ENCODE peak calls at places on chromosomes 12 and 14, in eight cellular contexts. One of them, this sample, is unnamed.

GRCh38 chr14:69682607-69683263 is 71.3 kb downstream of the SUSD6 start:
- DNase-seq in stimulated activated CD4-positive, alpha-beta T cell treated with anti-CD3 and anti-CD28 coated beads, Interleukin-4, amount 100 ng/mL, for 1 hour: no peak
- DNase-seq in NK-92 treated with Interleukin-12 subunit alpha and Interleukin-12 subunit beta, amount 100 ng/mL, for 24 hours: no peak
- DNase-seq in foreskin keratinocyte: no peak
- DNase-seq in body of pancreas: no peak
- DNase-seq in activated CD4-positive, alpha-beta T cell treated with anti-CD3 and anti-CD28 coated beads for 4 hours: no peak
- DNase-seq in PC-9: no peak
- DNase-seq in fibroblast of the aortic adventitia: peak
- DNase-seq in this sample: no peak

GRCh38 chr14:61573321-61573720 is 122.0 kb upstream of the HIF1A start:
- DNase-seq in stimulated activated CD4-positive, alpha-beta T cell treated with anti-CD3 and anti-CD28 coated beads, Interleukin-4, amount 100 ng/mL, for 1 hour: no peak
- DNase-seq in NK-92 treated with Interleukin-12 subunit alpha and Interleukin-12 subunit beta, amount 100 ng/mL, for 24 hours: no peak
- DNase-seq in foreskin keratinocyte: no peak
- DNase-seq in body of pancreas: no peak
- DNase-seq in activated CD4-positive, alpha-beta T cell treated with anti-CD3 and anti-CD28 coated beads for 4 hours: no peak
- DNase-seq in PC-9: no peak
- DNase-seq in fibroblast of the aortic adventitia: peak
- DNase-seq in this sample: no peak

GRCh38 chr12:108806350-108806749 is 51.0 kb downstream of the SSH1 start:
- DNase-seq in stimulated activated CD4-positive, alpha-beta T cell treated with anti-CD3 and anti-CD28 coated beads, Interleukin-4, amount 100 ng/mL, for 1 hour: no peak
- DNase-seq in NK-92 treated with Interleukin-12 subunit alpha and Interleukin-12 subunit beta, amount 100 ng/mL, for 24 hours: no peak
- DNase-seq in foreskin keratinocyte: no peak
- DNase-seq in body of pancreas: no peak
- DNase-seq in activated CD4-positive, alpha-beta T cell treated with anti-CD3 and anti-CD28 coated beads for 4 hours: no peak
- DNase-seq in PC-9: no peak
- DNase-seq in fibroblast of the aortic adventitia: no peak
- DNase-seq in this sample: no peak

GRCh38 chr14:35576260-35576659 is 42.3 kb downstream of the INSM2 start:
- DNase-seq in stimulated activated CD4-positive, alpha-beta T cell treated with anti-CD3 and anti-CD28 coated beads, Interleukin-4, amount 100 ng/mL, for 1 hour: no peak
- DNase-seq in NK-92 treated with Interleukin-12 subunit alpha and Interleukin-12 subunit beta, amount 100 ng/mL, for 24 hours: no peak
- DNase-seq in foreskin keratinocyte: no peak
- DNase-seq in body of pancreas: no peak
- DNase-seq in activated CD4-positive, alpha-beta T cell treated with anti-CD3 and anti-CD28 coated beads for 4 hours: no peak
- DNase-seq in PC-9: no peak
- DNase-seq in fibroblast of the aortic adventitia: peak
- DNase-seq in this sample: no peak

GRCh38 chr14:105315211-105315721 is 718 bp downstream of the PACS2 start:
- DNase-seq in stimulated activated CD4-positive, alpha-beta T cell treated with anti-CD3 and anti-CD28 coated beads, Interleukin-4, amount 100 ng/mL, for 1 hour: peak
- DNase-seq in NK-92 treated with Interleukin-12 subunit alpha and Interleukin-12 subunit beta, amount 100 ng/mL, for 24 hours: no peak
- DNase-seq in foreskin keratinocyte: no peak
- DNase-seq in body of pancreas: peak
- DNase-seq in activated CD4-positive, alpha-beta T cell treated with anti-CD3 and anti-CD28 coated beads for 4 hours: peak
- DNase-seq in PC-9: peak
- DNase-seq in fibroblast of the aortic adventitia: peak
- DNase-seq in this sample: no peak

GRCh38 chr12:2390133-2390532 is 337.3 kb downstream of the CACNA1C start:
- DNase-seq in stimulated activated CD4-positive, alpha-beta T cell treated with anti-CD3 and anti-CD28 coated beads, Interleukin-4, amount 100 ng/mL, for 1 hour: no peak
- DNase-seq in NK-92 treated with Interleukin-12 subunit alpha and Interleukin-12 subunit beta, amount 100 ng/mL, for 24 hours: no peak
- DNase-seq in foreskin keratinocyte: no peak
- DNase-seq in body of pancreas: no peak
- DNase-seq in activated CD4-positive, alpha-beta T cell treated with anti-CD3 and anti-CD28 coated beads for 4 hours: no peak
- DNase-seq in PC-9: no peak
- DNase-seq in fibroblast of the aortic adventitia: no peak
- DNase-seq in this sample: no peak

GRCh38 chr14:53331247-53331646 is 178.1 kb upstream of the DDHD1 start:
- DNase-seq in stimulated activated CD4-positive, alpha-beta T cell treated with anti-CD3 and anti-CD28 coated beads, Interleukin-4, amount 100 ng/mL, for 1 hour: no peak
- DNase-seq in NK-92 treated with Interleukin-12 subunit alpha and Interleukin-12 subunit beta, amount 100 ng/mL, for 24 hours: no peak
- DNase-seq in foreskin keratinocyte: peak
- DNase-seq in body of pancreas: no peak
- DNase-seq in activated CD4-positive, alpha-beta T cell treated with anti-CD3 and anti-CD28 coated beads for 4 hours: no peak
- DNase-seq in PC-9: no peak
- DNase-seq in fibroblast of the aortic adventitia: peak
- DNase-seq in this sample: no peak

GRCh38 chr12:12461923-12462315 is 100.7 kb downstream of the DUSP16 start:
- DNase-seq in stimulated activated CD4-positive, alpha-beta T cell treated with anti-CD3 and anti-CD28 coated beads, Interleukin-4, amount 100 ng/mL, for 1 hour: peak
- DNase-seq in NK-92 treated with Interleukin-12 subunit alpha and Interleukin-12 subunit beta, amount 100 ng/mL, for 24 hours: no peak
- DNase-seq in foreskin keratinocyte: no peak
- DNase-seq in body of pancreas: no peak
- DNase-seq in activated CD4-positive, alpha-beta T cell treated with anti-CD3 and anti-CD28 coated beads for 4 hours: no peak
- DNase-seq in PC-9: no peak
- DNase-seq in fibroblast of the aortic adventitia: no peak
- DNase-seq in this sample: no peak

GRCh38 chr12:68479261-68479581 is 131.5 kb upstream of the RAP1B start:
- DNase-seq in stimulated activated CD4-positive, alpha-beta T cell treated with anti-CD3 and anti-CD28 coated beads, Interleukin-4, amount 100 ng/mL, for 1 hour: no peak
- DNase-seq in NK-92 treated with Interleukin-12 subunit alpha and Interleukin-12 subunit beta, amount 100 ng/mL, for 24 hours: no peak
- DNase-seq in foreskin keratinocyte: no peak
- DNase-seq in body of pancreas: no peak
- DNase-seq in activated CD4-positive, alpha-beta T cell treated with anti-CD3 and anti-CD28 coated beads for 4 hours: no peak
- DNase-seq in PC-9: no peak
- DNase-seq in fibroblast of the aortic adventitia: peak
- DNase-seq in this sample: peak

GRCh38 chr14:73386342-73386741 is 72.0 kb downstream of the NUMB start:
- DNase-seq in stimulated activated CD4-positive, alpha-beta T cell treated with anti-CD3 and anti-CD28 coated beads, Interleukin-4, amount 100 ng/mL, for 1 hour: no peak
- DNase-seq in NK-92 treated with Interleukin-12 subunit alpha and Interleukin-12 subunit beta, amount 100 ng/mL, for 24 hours: no peak
- DNase-seq in foreskin keratinocyte: no peak
- DNase-seq in body of pancreas: no peak
- DNase-seq in activated CD4-positive, alpha-beta T cell treated with anti-CD3 and anti-CD28 coated beads for 4 hours: no peak
- DNase-seq in PC-9: no peak
- DNase-seq in fibroblast of the aortic adventitia: peak
- DNase-seq in this sample: no peak

GRCh38 chr12:102970780-102971179 is 13.3 kb downstream of the ASCL1 start:
- DNase-seq in stimulated activated CD4-positive, alpha-beta T cell treated with anti-CD3 and anti-CD28 coated beads, Interleukin-4, amount 100 ng/mL, for 1 hour: no peak
- DNase-seq in NK-92 treated with Interleukin-12 subunit alpha and Interleukin-12 subunit beta, amount 100 ng/mL, for 24 hours: no peak
- DNase-seq in foreskin keratinocyte: no peak
- DNase-seq in body of pancreas: no peak
- DNase-seq in activated CD4-positive, alpha-beta T cell treated with anti-CD3 and anti-CD28 coated beads for 4 hours: no peak
- DNase-seq in PC-9: no peak
- DNase-seq in fibroblast of the aortic adventitia: no peak
- DNase-seq in this sample: no peak

GRCh38 chr14:59823190-59823589 is 47.4 kb downstream of the RTN1 start:
- DNase-seq in stimulated activated CD4-positive, alpha-beta T cell treated with anti-CD3 and anti-CD28 coated beads, Interleukin-4, amount 100 ng/mL, for 1 hour: no peak
- DNase-seq in NK-92 treated with Interleukin-12 subunit alpha and Interleukin-12 subunit beta, amount 100 ng/mL, for 24 hours: no peak
- DNase-seq in foreskin keratinocyte: no peak
- DNase-seq in body of pancreas: no peak
- DNase-seq in activated CD4-positive, alpha-beta T cell treated with anti-CD3 and anti-CD28 coated beads for 4 hours: no peak
- DNase-seq in PC-9: no peak
- DNase-seq in fibroblast of the aortic adventitia: no peak
- DNase-seq in this sample: no peak

GRCh38 chr14:61479746-61480502 is 158.5 kb downstream of the PRKCH start:
- DNase-seq in stimulated activated CD4-positive, alpha-beta T cell treated with anti-CD3 and anti-CD28 coated beads, Interleukin-4, amount 100 ng/mL, for 1 hour: no peak
- DNase-seq in NK-92 treated with Interleukin-12 subunit alpha and Interleukin-12 subunit beta, amount 100 ng/mL, for 24 hours: no peak
- DNase-seq in foreskin keratinocyte: peak
- DNase-seq in body of pancreas: no peak
- DNase-seq in activated CD4-positive, alpha-beta T cell treated with anti-CD3 and anti-CD28 coated beads for 4 hours: no peak
- DNase-seq in PC-9: peak
- DNase-seq in fibroblast of the aortic adventitia: peak
- DNase-seq in this sample: no peak

GRCh38 chr12:65892905-65893304 is 68.6 kb downstream of the HMGA2 start:
- DNase-seq in stimulated activated CD4-positive, alpha-beta T cell treated with anti-CD3 and anti-CD28 coated beads, Interleukin-4, amount 100 ng/mL, for 1 hour: no peak
- DNase-seq in NK-92 treated with Interleukin-12 subunit alpha and Interleukin-12 subunit beta, amount 100 ng/mL, for 24 hours: no peak
- DNase-seq in foreskin keratinocyte: no peak
- DNase-seq in body of pancreas: no peak
- DNase-seq in activated CD4-positive, alpha-beta T cell treated with anti-CD3 and anti-CD28 coated beads for 4 hours: no peak
- DNase-seq in PC-9: no peak
- DNase-seq in fibroblast of the aortic adventitia: peak
- DNase-seq in this sample: peak

GRCh38 chr14:103862393-103862782 is 15.0 kb upstream of the PPP1R13B start:
- DNase-seq in stimulated activated CD4-positive, alpha-beta T cell treated with anti-CD3 and anti-CD28 coated beads, Interleukin-4, amount 100 ng/mL, for 1 hour: no peak
- DNase-seq in NK-92 treated with Interleukin-12 subunit alpha and Interleukin-12 subunit beta, amount 100 ng/mL, for 24 hours: no peak
- DNase-seq in foreskin keratinocyte: no peak
- DNase-seq in body of pancreas: no peak
- DNase-seq in activated CD4-positive, alpha-beta T cell treated with anti-CD3 and anti-CD28 coated beads for 4 hours: no peak
- DNase-seq in PC-9: no peak
- DNase-seq in fibroblast of the aortic adventitia: peak
- DNase-seq in this sample: no peak

GRCh38 chr12:48036818-48037217 is 32.5 kb upstream of the COL2A1 start:
- DNase-seq in stimulated activated CD4-positive, alpha-beta T cell treated with anti-CD3 and anti-CD28 coated beads, Interleukin-4, amount 100 ng/mL, for 1 hour: no peak
- DNase-seq in NK-92 treated with Interleukin-12 subunit alpha and Interleukin-12 subunit beta, amount 100 ng/mL, for 24 hours: no peak
- DNase-seq in foreskin keratinocyte: no peak
- DNase-seq in body of pancreas: no peak
- DNase-seq in activated CD4-positive, alpha-beta T cell treated with anti-CD3 and anti-CD28 coated beads for 4 hours: no peak
- DNase-seq in PC-9: no peak
- DNase-seq in fibroblast of the aortic adventitia: no peak
- DNase-seq in this sample: no peak

GRCh38 chr14:90054803-90055202 is 7.0 kb upstream of the KCNK13 start:
- DNase-seq in stimulated activated CD4-positive, alpha-beta T cell treated with anti-CD3 and anti-CD28 coated beads, Interleukin-4, amount 100 ng/mL, for 1 hour: no peak
- DNase-seq in NK-92 treated with Interleukin-12 subunit alpha and Interleukin-12 subunit beta, amount 100 ng/mL, for 24 hours: no peak
- DNase-seq in foreskin keratinocyte: no peak
- DNase-seq in body of pancreas: no peak
- DNase-seq in activated CD4-positive, alpha-beta T cell treated with anti-CD3 and anti-CD28 coated beads for 4 hours: no peak
- DNase-seq in PC-9: no peak
- DNase-seq in fibroblast of the aortic adventitia: no peak
- DNase-seq in this sample: no peak

GRCh38 chr12:70920251-70920851 is at the start of gene PTPRR:
- DNase-seq in stimulated activated CD4-positive, alpha-beta T cell treated with anti-CD3 and anti-CD28 coated beads, Interleukin-4, amount 100 ng/mL, for 1 hour: no peak
- DNase-seq in NK-92 treated with Interleukin-12 subunit alpha and Interleukin-12 subunit beta, amount 100 ng/mL, for 24 hours: no peak
- DNase-seq in foreskin keratinocyte: no peak
- DNase-seq in body of pancreas: peak
- DNase-seq in activated CD4-positive, alpha-beta T cell treated with anti-CD3 and anti-CD28 coated beads for 4 hours: no peak
- DNase-seq in PC-9: no peak
- DNase-seq in fibroblast of the aortic adventitia: peak
- DNase-seq in this sample: no peak

GRCh38 chr14:66359500-66359899 is 126.7 kb upstream of the CCDC196 start:
- DNase-seq in stimulated activated CD4-positive, alpha-beta T cell treated with anti-CD3 and anti-CD28 coated beads, Interleukin-4, amount 100 ng/mL, for 1 hour: no peak
- DNase-seq in NK-92 treated with Interleukin-12 subunit alpha and Interleukin-12 subunit beta, amount 100 ng/mL, for 24 hours: no peak
- DNase-seq in foreskin keratinocyte: no peak
- DNase-seq in body of pancreas: peak
- DNase-seq in activated CD4-positive, alpha-beta T cell treated with anti-CD3 and anti-CD28 coated beads for 4 hours: peak
- DNase-seq in PC-9: peak
- DNase-seq in fibroblast of the aortic adventitia: peak
- DNase-seq in this sample: peak

GRCh38 chr14:60807247-60807646 is 72.7 kb downstream of the MNAT1 start:
- DNase-seq in stimulated activated CD4-positive, alpha-beta T cell treated with anti-CD3 and anti-CD28 coated beads, Interleukin-4, amount 100 ng/mL, for 1 hour: no peak
- DNase-seq in NK-92 treated with Interleukin-12 subunit alpha and Interleukin-12 subunit beta, amount 100 ng/mL, for 24 hours: no peak
- DNase-seq in foreskin keratinocyte: no peak
- DNase-seq in body of pancreas: no peak
- DNase-seq in activated CD4-positive, alpha-beta T cell treated with anti-CD3 and anti-CD28 coated beads for 4 hours: no peak
- DNase-seq in PC-9: no peak
- DNase-seq in fibroblast of the aortic adventitia: no peak
- DNase-seq in this sample: no peak

GRCh38 chr12:11877869-11878780 is 192.6 kb upstream of the BCL2L14 start:
- DNase-seq in stimulated activated CD4-positive, alpha-beta T cell treated with anti-CD3 and anti-CD28 coated beads, Interleukin-4, amount 100 ng/mL, for 1 hour: no peak
- DNase-seq in NK-92 treated with Interleukin-12 subunit alpha and Interleukin-12 subunit beta, amount 100 ng/mL, for 24 hours: no peak
- DNase-seq in foreskin keratinocyte: peak
- DNase-seq in body of pancreas: peak
- DNase-seq in activated CD4-positive, alpha-beta T cell treated with anti-CD3 and anti-CD28 coated beads for 4 hours: no peak
- DNase-seq in PC-9: peak
- DNase-seq in fibroblast of the aortic adventitia: peak
- DNase-seq in this sample: no peak

GRCh38 chr12:132665149-132665491 is 22.0 kb downstream of the POLE start:
- DNase-seq in stimulated activated CD4-positive, alpha-beta T cell treated with anti-CD3 and anti-CD28 coated beads, Interleukin-4, amount 100 ng/mL, for 1 hour: no peak
- DNase-seq in NK-92 treated with Interleukin-12 subunit alpha and Interleukin-12 subunit beta, amount 100 ng/mL, for 24 hours: no peak
- DNase-seq in foreskin keratinocyte: no peak
- DNase-seq in body of pancreas: no peak
- DNase-seq in activated CD4-positive, alpha-beta T cell treated with anti-CD3 and anti-CD28 coated beads for 4 hours: no peak
- DNase-seq in PC-9: no peak
- DNase-seq in fibroblast of the aortic adventitia: no peak
- DNase-seq in this sample: no peak

GRCh38 chr14:89466460-89466859 is 49.4 kb upstream of the FOXN3 start:
- DNase-seq in stimulated activated CD4-positive, alpha-beta T cell treated with anti-CD3 and anti-CD28 coated beads, Interleukin-4, amount 100 ng/mL, for 1 hour: no peak
- DNase-seq in NK-92 treated with Interleukin-12 subunit alpha and Interleukin-12 subunit beta, amount 100 ng/mL, for 24 hours: peak
- DNase-seq in foreskin keratinocyte: no peak
- DNase-seq in body of pancreas: no peak
- DNase-seq in activated CD4-positive, alpha-beta T cell treated with anti-CD3 and anti-CD28 coated beads for 4 hours: no peak
- DNase-seq in PC-9: no peak
- DNase-seq in fibroblast of the aortic adventitia: no peak
- DNase-seq in this sample: no peak

GRCh38 chr12:111409403-111410228 is 3.9 kb downstream of the SH2B3 start:
- DNase-seq in stimulated activated CD4-positive, alpha-beta T cell treated with anti-CD3 and anti-CD28 coated beads, Interleukin-4, amount 100 ng/mL, for 1 hour: peak
- DNase-seq in NK-92 treated with Interleukin-12 subunit alpha and Interleukin-12 subunit beta, amount 100 ng/mL, for 24 hours: no peak
- DNase-seq in foreskin keratinocyte: no peak
- DNase-seq in body of pancreas: peak
- DNase-seq in activated CD4-positive, alpha-beta T cell treated with anti-CD3 and anti-CD28 coated beads for 4 hours: no peak
- DNase-seq in PC-9: peak
- DNase-seq in fibroblast of the aortic adventitia: peak
- DNase-seq in this sample: peak

GRCh38 chr12:42143401-42144173 is 1.1 kb downstream of the GXYLT1 start:
- DNase-seq in stimulated activated CD4-positive, alpha-beta T cell treated with anti-CD3 and anti-CD28 coated beads, Interleukin-4, amount 100 ng/mL, for 1 hour: no peak
- DNase-seq in NK-92 treated with Interleukin-12 subunit alpha and Interleukin-12 subunit beta, amount 100 ng/mL, for 24 hours: no peak
- DNase-seq in foreskin keratinocyte: no peak
- DNase-seq in body of pancreas: no peak
- DNase-seq in activated CD4-positive, alpha-beta T cell treated with anti-CD3 and anti-CD28 coated beads for 4 hours: no peak
- DNase-seq in PC-9: peak
- DNase-seq in fibroblast of the aortic adventitia: peak
- DNase-seq in this sample: peak

GRCh38 chr12:89162704-89163261 is 189.5 kb downstream of the DUSP6 start:
- DNase-seq in stimulated activated CD4-positive, alpha-beta T cell treated with anti-CD3 and anti-CD28 coated beads, Interleukin-4, amount 100 ng/mL, for 1 hour: peak
- DNase-seq in NK-92 treated with Interleukin-12 subunit alpha and Interleukin-12 subunit beta, amount 100 ng/mL, for 24 hours: peak
- DNase-seq in foreskin keratinocyte: peak
- DNase-seq in body of pancreas: peak
- DNase-seq in activated CD4-positive, alpha-beta T cell treated with anti-CD3 and anti-CD28 coated beads for 4 hours: peak
- DNase-seq in PC-9: peak
- DNase-seq in fibroblast of the aortic adventitia: peak
- DNase-seq in this sample: peak

GRCh38 chr12:93785262-93786010 is 108.3 kb downstream of the CRADD start:
- DNase-seq in stimulated activated CD4-positive, alpha-beta T cell treated with anti-CD3 and anti-CD28 coated beads, Interleukin-4, amount 100 ng/mL, for 1 hour: peak
- DNase-seq in NK-92 treated with Interleukin-12 subunit alpha and Interleukin-12 subunit beta, amount 100 ng/mL, for 24 hours: no peak
- DNase-seq in foreskin keratinocyte: peak
- DNase-seq in body of pancreas: peak
- DNase-seq in activated CD4-positive, alpha-beta T cell treated with anti-CD3 and anti-CD28 coated beads for 4 hours: peak
- DNase-seq in PC-9: peak
- DNase-seq in fibroblast of the aortic adventitia: peak
- DNase-seq in this sample: peak

GRCh38 chr14:89013098-89013504 is 188.7 kb downstream of the TTC8 start:
- DNase-seq in stimulated activated CD4-positive, alpha-beta T cell treated with anti-CD3 and anti-CD28 coated beads, Interleukin-4, amount 100 ng/mL, for 1 hour: peak
- DNase-seq in NK-92 treated with Interleukin-12 subunit alpha and Interleukin-12 subunit beta, amount 100 ng/mL, for 24 hours: no peak
- DNase-seq in foreskin keratinocyte: no peak
- DNase-seq in body of pancreas: peak
- DNase-seq in activated CD4-positive, alpha-beta T cell treated with anti-CD3 and anti-CD28 coated beads for 4 hours: no peak
- DNase-seq in PC-9: no peak
- DNase-seq in fibroblast of the aortic adventitia: peak
- DNase-seq in this sample: no peak

GRCh38 chr12:44876554-44877275 is 600 bp upstream of the NELL2 start:
- DNase-seq in stimulated activated CD4-positive, alpha-beta T cell treated with anti-CD3 and anti-CD28 coated beads, Interleukin-4, amount 100 ng/mL, for 1 hour: peak
- DNase-seq in NK-92 treated with Interleukin-12 subunit alpha and Interleukin-12 subunit beta, amount 100 ng/mL, for 24 hours: no peak
- DNase-seq in foreskin keratinocyte: no peak
- DNase-seq in body of pancreas: peak
- DNase-seq in activated CD4-positive, alpha-beta T cell treated with anti-CD3 and anti-CD28 coated beads for 4 hours: peak
- DNase-seq in PC-9: no peak
- DNase-seq in fibroblast of the aortic adventitia: peak
- DNase-seq in this sample: peak

GRCh38 chr12:69966409-69966808 is 141.4 kb downstream of the MYRFL start:
- DNase-seq in stimulated activated CD4-positive, alpha-beta T cell treated with anti-CD3 and anti-CD28 coated beads, Interleukin-4, amount 100 ng/mL, for 1 hour: no peak
- DNase-seq in NK-92 treated with Interleukin-12 subunit alpha and Interleukin-12 subunit beta, amount 100 ng/mL, for 24 hours: no peak
- DNase-seq in foreskin keratinocyte: peak
- DNase-seq in body of pancreas: no peak
- DNase-seq in activated CD4-positive, alpha-beta T cell treated with anti-CD3 and anti-CD28 coated beads for 4 hours: no peak
- DNase-seq in PC-9: peak
- DNase-seq in fibroblast of the aortic adventitia: peak
- DNase-seq in this sample: no peak

GRCh38 chr14:98175436-98175835 is 1096.6 kb downstream of the BCL11B start:
- DNase-seq in stimulated activated CD4-positive, alpha-beta T cell treated with anti-CD3 and anti-CD28 coated beads, Interleukin-4, amount 100 ng/mL, for 1 hour: no peak
- DNase-seq in NK-92 treated with Interleukin-12 subunit alpha and Interleukin-12 subunit beta, amount 100 ng/mL, for 24 hours: no peak
- DNase-seq in foreskin keratinocyte: no peak
- DNase-seq in body of pancreas: no peak
- DNase-seq in activated CD4-positive, alpha-beta T cell treated with anti-CD3 and anti-CD28 coated beads for 4 hours: no peak
- DNase-seq in PC-9: no peak
- DNase-seq in fibroblast of the aortic adventitia: no peak
- DNase-seq in this sample: no peak

GRCh38 chr14:64801046-64801445 is 78.7 kb downstream of the SPTB start:
- DNase-seq in stimulated activated CD4-positive, alpha-beta T cell treated with anti-CD3 and anti-CD28 coated beads, Interleukin-4, amount 100 ng/mL, for 1 hour: no peak
- DNase-seq in NK-92 treated with Interleukin-12 subunit alpha and Interleukin-12 subunit beta, amount 100 ng/mL, for 24 hours: no peak
- DNase-seq in foreskin keratinocyte: no peak
- DNase-seq in body of pancreas: no peak
- DNase-seq in activated CD4-positive, alpha-beta T cell treated with anti-CD3 and anti-CD28 coated beads for 4 hours: no peak
- DNase-seq in PC-9: no peak
- DNase-seq in fibroblast of the aortic adventitia: no peak
- DNase-seq in this sample: no peak